ENCODE peak calls at places on chromosomes 6 and 20, in eight cellular contexts. W is psoas muscle, M is adrenal gland, U is astrocyte, N is body of pancreas, S is NT2/D1, Q is lung, E is neuronal stem cell. V is an unnamed sample. For H3K36me3 and H3K9me3, the result is how much of the 10 kb centered on the place peaks cover.

GRCh38 chr6:17276766-17277165 is 4.4 kb upstream of the RBM24 start:
- DNase-seq in W (peak), M (no peak), U (peak), N (no peak), S (no peak), Q (no peak), E (no peak), V (no peak)

GRCh38 chr6:109013551-109014101 is 81.0 kb downstream of the SESN1 start:
- DNase-seq in W (no peak), M (no peak), U (no peak), N (no peak), S (no peak), Q (no peak), E (no peak), V (no peak)

GRCh38 chr20:58402305-58402704 is 13.3 kb downstream of the VAPB start:
- DNase-seq in W (no peak), M (no peak), U (no peak), N (no peak), S (no peak), Q (no peak), E (no peak), V (no peak)

GRCh38 chr6:46279874-46280273 is 109.1 kb upstream of the ENPP5 start:
- DNase-seq in W (no peak), M (no peak), U (peak), N (no peak), S (no peak), Q (no peak), E (no peak), V (no peak)

GRCh38 chr6:166870602-166871208 is 85.6 kb downstream of the RNASET2 start:
- DNase-seq in W (no peak), M (no peak), U (no peak), N (no peak), S (no peak), Q (no peak), E (no peak), V (no peak)

GRCh38 chr6:135360222-135360621 is 137.3 kb downstream of the AHI1 start:
- DNase-seq in W (no peak), M (no peak), U (no peak), N (no peak), S (no peak), Q (no peak), E (no peak), V (no peak)

GRCh38 chr20:11687546-11688292 is 230.0 kb upstream of the BTBD3 start:
- DNase-seq in W (no peak), M (no peak), U (no peak), N (peak), S (no peak), Q (no peak), E (no peak), V (peak)

GRCh38 chr20:50610212-50610718 is 81.1 kb downstream of the RIPOR3 start:
- DNase-seq in W (no peak), M (no peak), U (no peak), N (no peak), S (no peak), Q (no peak), E (no peak), V (no peak)

GRCh38 chr20:8183526-8183925 is 51.5 kb downstream of the PLCB1 start:
- DNase-seq in W (no peak), M (no peak), U (peak), N (no peak), S (no peak), Q (no peak), E (no peak), V (no peak)

GRCh38 chr20:46699651-46700359 is 9.6 kb upstream of the SLC2A10 start:
- DNase-seq in W (no peak), M (peak), U (no peak), N (no peak), S (no peak), Q (no peak), E (no peak), V (no peak)

GRCh38 chr6:158767714-158768113 is 51.5 kb downstream of the EZR start:
- DNase-seq in W (no peak), M (no peak), U (no peak), N (no peak), S (no peak), Q (no peak), E (no peak), V (no peak)
- H3K36me3 ChIP-seq in W (under half), M (under half), U (half or more), N (under half), S (half or more), Q (under half), E (half or more), V (under half)

GRCh38 chr6:137840252-137840651 is 26.8 kb upstream of the TNFAIP3 start:
- DNase-seq in W (no peak), M (no peak), U (no peak), N (no peak), S (no peak), Q (no peak), E (no peak), V (no peak)

GRCh38 chr6:137834508-137834907 is 32.6 kb upstream of the TNFAIP3 start:
- DNase-seq in W (no peak), M (no peak), U (no peak), N (no peak), S (no peak), Q (no peak), E (no peak), V (no peak)

GRCh38 chr6:137843206-137843605 is 23.9 kb upstream of the TNFAIP3 start:
- DNase-seq in W (no peak), M (no peak), U (no peak), N (no peak), S (no peak), Q (no peak), E (no peak), V (no peak)

DNA sequence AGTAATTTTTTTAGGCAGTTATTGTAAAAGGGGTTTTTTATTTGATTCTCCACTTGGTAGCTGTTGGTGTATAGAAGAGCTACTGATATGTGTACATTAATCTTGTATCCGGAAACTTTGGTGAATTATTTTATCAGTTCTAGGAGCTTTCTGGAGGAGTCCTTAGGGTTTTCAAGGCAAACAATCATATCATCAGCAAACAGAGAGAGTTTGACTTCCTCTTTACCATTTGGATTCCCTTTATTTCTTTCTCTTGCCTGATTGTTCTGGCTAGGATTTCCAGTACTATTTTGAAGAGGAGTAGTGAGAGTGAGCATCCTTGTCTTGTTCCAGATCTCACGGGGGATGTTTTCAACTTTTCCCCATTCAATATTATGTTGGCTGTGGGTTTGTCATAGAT is 28.0 kb upstream of the TNFAIP3 start:
- DNase-seq in W (no peak), M (no peak), U (no peak), N (no peak), S (no peak), Q (no peak), E (no peak), V (no peak)
- H3K9me3 ChIP-seq in W (under half), M (under half), U (under half), N (under half), S (under half), Q (under half), E (under half), V (under half)

GRCh38 chr20:62646851-62647520 is 4.7 kb downstream of the SLCO4A1 start:
- DNase-seq in W (peak), M (no peak), U (no peak), N (peak), S (no peak), Q (no peak), E (no peak), V (peak)
- H3K36me3 ChIP-seq in W (under half), M (under half), U (under half), N (under half), S (under half), Q (under half), E (under half), V (under half)

GRCh38 chr20:56158489-56158888 is 90.0 kb upstream of the MC3R start:
- DNase-seq in W (no peak), M (no peak), U (no peak), N (no peak), S (no peak), Q (no peak), E (no peak), V (no peak)
- H3K9me3 ChIP-seq in W (under half), M (under half), U (under half), N (under half), S (under half), Q (under half), E (under half), V (under half)

DNA sequence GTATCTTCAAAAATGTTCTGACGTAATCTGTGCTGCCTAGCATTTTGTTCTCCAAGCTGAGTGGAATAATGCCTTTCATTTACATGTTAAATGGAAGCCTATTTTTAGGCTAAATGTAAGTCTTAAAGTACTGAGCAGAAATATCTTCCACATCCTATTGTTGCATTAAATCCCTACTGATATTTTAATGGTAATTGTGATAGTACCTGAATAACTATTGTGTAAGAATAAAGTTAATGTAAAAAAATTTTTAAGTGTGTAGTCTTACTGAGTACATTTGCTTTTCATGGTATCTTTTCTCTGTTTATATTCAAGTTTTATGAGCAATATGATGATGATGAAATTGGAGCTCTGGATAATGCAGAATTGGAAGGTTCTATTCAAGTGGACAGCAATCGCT is 4.2 kb upstream of the ZC2HC1B start:
- DNase-seq in W (no peak), M (no peak), U (no peak), N (no peak), S (no peak), Q (no peak), E (no peak), V (no peak)
- H3K36me3 ChIP-seq in W (under half), M (under half), U (half or more), N (under half), S (half or more), Q (half or more), E (half or more), V (under half)

V was measured in mucosa of descending colon.